ENCODE peak calls at places on chromosomes 13 and 19, in six cellular contexts. One of them, this sample, is unnamed.
A peak's percentile ranks its signal among the peaks of the same experiment; 100 is the strongest.

GRCh38 chr13:36332986-36333385 is 13.2 kb downstream of the SPART start:
- DNase-seq in stomach: no peak
- DNase-seq in A549: no peak
- DNase-seq in kidney glomerular epithelial cell: peak; percentile 4
- DNase-seq in cardiac fibroblast: peak; percentile 70
- DNase-seq in activated T-cell treated with anti-CD3 and anti-CD28 coated beads, Interleukin-2, amount 50 U/mL, for 72 hours: no peak
- DNase-seq in this sample: no peak

GRCh38 chr13:66794340-66795031 is 435.6 kb downstream of the PCDH9 start:
- DNase-seq in stomach: no peak
- DNase-seq in A549: no peak
- DNase-seq in kidney glomerular epithelial cell: no peak
- DNase-seq in cardiac fibroblast: no peak
- DNase-seq in activated T-cell treated with anti-CD3 and anti-CD28 coated beads, Interleukin-2, amount 50 U/mL, for 72 hours: no peak
- DNase-seq in this sample: no peak

GRCh38 chr19:9883231-9883758 is 48.2 kb downstream of the PIN1 start:
- DNase-seq in stomach: no peak
- DNase-seq in A549: no peak
- DNase-seq in kidney glomerular epithelial cell: no peak
- DNase-seq in cardiac fibroblast: no peak
- DNase-seq in activated T-cell treated with anti-CD3 and anti-CD28 coated beads, Interleukin-2, amount 50 U/mL, for 72 hours: no peak
- DNase-seq in this sample: no peak

GRCh38 chr19:33946535-33947323 is 150.1 kb downstream of the KCTD15 start:
- DNase-seq in stomach: no peak
- DNase-seq in A549: no peak
- DNase-seq in kidney glomerular epithelial cell: no peak
- DNase-seq in cardiac fibroblast: no peak
- DNase-seq in activated T-cell treated with anti-CD3 and anti-CD28 coated beads, Interleukin-2, amount 50 U/mL, for 72 hours: no peak
- DNase-seq in this sample: no peak

GRCh38 chr13:72983085-72983768 is 75.6 kb upstream of the KLF5 start:
- DNase-seq in stomach: peak; percentile 34
- DNase-seq in A549: no peak
- DNase-seq in kidney glomerular epithelial cell: peak; percentile 64
- DNase-seq in cardiac fibroblast: peak; percentile 87
- DNase-seq in activated T-cell treated with anti-CD3 and anti-CD28 coated beads, Interleukin-2, amount 50 U/mL, for 72 hours: no peak
- DNase-seq in this sample: no peak

GRCh38 chr13:111480503-111480902 is 160.1 kb downstream of the TEX29 start:
- DNase-seq in stomach: peak; percentile 21
- DNase-seq in A549: no peak
- DNase-seq in kidney glomerular epithelial cell: no peak
- DNase-seq in cardiac fibroblast: no peak
- DNase-seq in activated T-cell treated with anti-CD3 and anti-CD28 coated beads, Interleukin-2, amount 50 U/mL, for 72 hours: no peak
- DNase-seq in this sample: no peak

GRCh38 chr13:41614671-41615519 is 157.5 kb downstream of the RGCC start:
- DNase-seq in stomach: no peak
- DNase-seq in A549: no peak
- DNase-seq in kidney glomerular epithelial cell: no peak
- DNase-seq in cardiac fibroblast: peak; percentile 65
- DNase-seq in activated T-cell treated with anti-CD3 and anti-CD28 coated beads, Interleukin-2, amount 50 U/mL, for 72 hours: no peak
- DNase-seq in this sample: no peak

GRCh38 chr13:87941244-87941643 is 270.1 kb downstream of the SLITRK5 start:
- DNase-seq in stomach: no peak
- DNase-seq in A549: no peak
- DNase-seq in kidney glomerular epithelial cell: peak; percentile 28
- DNase-seq in cardiac fibroblast: no peak
- DNase-seq in activated T-cell treated with anti-CD3 and anti-CD28 coated beads, Interleukin-2, amount 50 U/mL, for 72 hours: no peak
- DNase-seq in this sample: no peak

GRCh38 chr19:19562665-19563347 is 24.7 kb downstream of the CILP2 start:
- DNase-seq in stomach: no peak
- DNase-seq in A549: no peak
- DNase-seq in kidney glomerular epithelial cell: no peak
- DNase-seq in cardiac fibroblast: no peak
- DNase-seq in activated T-cell treated with anti-CD3 and anti-CD28 coated beads, Interleukin-2, amount 50 U/mL, for 72 hours: peak; percentile 32
- DNase-seq in this sample: no peak

GRCh38 chr13:104641309-104641708 is 1575.1 kb upstream of the SLC10A2 start:
- DNase-seq in stomach: no peak
- DNase-seq in A549: no peak
- DNase-seq in kidney glomerular epithelial cell: peak; percentile 4
- DNase-seq in cardiac fibroblast: peak; percentile 0
- DNase-seq in activated T-cell treated with anti-CD3 and anti-CD28 coated beads, Interleukin-2, amount 50 U/mL, for 72 hours: no peak
- DNase-seq in this sample: no peak